ENCODE peak calls at places on chromosomes 16 and 17, in seven cellular contexts. U is smooth muscle cell of the brain vasculature; I is T-helper 9 cell; G is psoas muscle; S is activated naive CD8-positive, alpha-beta T cell treated with anti-CD3 and anti-CD28 coated beads, Interleukin-2, amount 50 U/mL, for 24 hours; V is heart left ventricle; C is CD4-positive, CD25-positive, alpha-beta regulatory T cell. Q is an unnamed sample.

GRCh38 chr17:3665834-3666233 is 2.5 kb downstream of the TAX1BP3 start:
- DNase-seq in S (no peak), C (no peak), G (no peak), I (no peak), U (no peak), V (no peak), Q (no peak)

GRCh38 chr17:2053380-2054261 is 1.3 kb upstream of the HIC1 start:
- DNase-seq in V (peak; percentile 88), C (peak; percentile 80), G (peak; percentile 83), U (no peak), S (peak; percentile 86), I (peak; percentile 74), Q (peak; percentile 91)

GRCh38 chr16:58500329-58501241 is 642 bp downstream of the NDRG4 start:
- DNase-seq in V (no peak), U (no peak), I (no peak), G (no peak), C (no peak), S (no peak), Q (peak; percentile 55)

GRCh38 chr16:73057369-73058210 is 9.7 kb upstream of the ZFHX3 start:
- DNase-seq in U (no peak), C (no peak), I (no peak), S (no peak), V (no peak), G (peak; percentile 55), Q (no peak)

GRCh38 chr17:75011788-75012319 is 616 bp upstream of the MRPL58 start:
- DNase-seq in S (no peak), G (peak; percentile 70), U (no peak), C (no peak), I (no peak), V (no peak), Q (peak; percentile 89)

GRCh38 chr16:65095090-65095728 is 26.7 kb downstream of the CDH11 start:
- DNase-seq in C (no peak), U (no peak), V (no peak), G (no peak), S (no peak), I (no peak), Q (no peak)

GRCh38 chr17:32445075-32445427 is 741 bp downstream of the PSMD11 start:
- DNase-seq in I (peak; percentile 6), U (no peak), S (peak; percentile 38), V (no peak), G (peak; percentile 42), C (peak; percentile 24), Q (no peak)

GRCh38 chr16:73019456-73020362 is 28.2 kb downstream of the ZFHX3 start:
- DNase-seq in I (no peak), U (peak; percentile 33), V (no peak), G (no peak), S (no peak), C (no peak), Q (peak; percentile 13)

GRCh38 chr16:50303041-50303604 is 36.8 kb downstream of the ADCY7 start:
- DNase-seq in S (no peak), C (no peak), U (no peak), V (peak; percentile 24), G (no peak), I (no peak), Q (no peak)